ENCODE peak calls at places on chromosomes 1 and 21, in eight cellular contexts. One of them, this sample, is unnamed.

GRCh38 chr1:16117369-16117768 is 38.5 kb downstream of the EPHA2 start:
- DNase-seq in neural progenitor cell: no peak
- DNase-seq in CD8-positive, alpha-beta T cell: no peak
- DNase-seq in sigmoid colon: no peak
- DNase-seq in psoas muscle: no peak
- DNase-seq in CD8-positive, alpha-beta memory T cell: no peak
- DNase-seq in heart right ventricle: no peak
- DNase-seq in tibial nerve: no peak
- DNase-seq in this sample: no peak

GRCh38 chr1:215425135-215425534 is 142.0 kb upstream of the KCTD3 start:
- DNase-seq in neural progenitor cell: no peak
- DNase-seq in CD8-positive, alpha-beta T cell: no peak
- DNase-seq in sigmoid colon: no peak
- DNase-seq in psoas muscle: no peak
- DNase-seq in CD8-positive, alpha-beta memory T cell: no peak
- DNase-seq in heart right ventricle: no peak
- DNase-seq in tibial nerve: no peak
- DNase-seq in this sample: no peak

GRCh38 chr1:42142894-42143675 is 10.1 kb upstream of the GUCA2B start:
- DNase-seq in neural progenitor cell: no peak
- DNase-seq in CD8-positive, alpha-beta T cell: no peak
- DNase-seq in sigmoid colon: no peak
- DNase-seq in psoas muscle: no peak
- DNase-seq in CD8-positive, alpha-beta memory T cell: no peak
- DNase-seq in heart right ventricle: no peak
- DNase-seq in tibial nerve: no peak
- DNase-seq in this sample: no peak

GRCh38 chr1:16180291-16180824 is 24.5 kb upstream of the EPHA2 start:
- DNase-seq in neural progenitor cell: no peak
- DNase-seq in CD8-positive, alpha-beta T cell: no peak
- DNase-seq in sigmoid colon: no peak
- DNase-seq in psoas muscle: no peak
- DNase-seq in CD8-positive, alpha-beta memory T cell: no peak
- DNase-seq in heart right ventricle: no peak
- DNase-seq in tibial nerve: no peak
- DNase-seq in this sample: no peak

GRCh38 chr1:192108143-192108542 is 50.1 kb upstream of the RGS18 start:
- DNase-seq in neural progenitor cell: no peak
- DNase-seq in CD8-positive, alpha-beta T cell: no peak
- DNase-seq in sigmoid colon: no peak
- DNase-seq in psoas muscle: no peak
- DNase-seq in CD8-positive, alpha-beta memory T cell: no peak
- DNase-seq in heart right ventricle: no peak
- DNase-seq in tibial nerve: no peak
- DNase-seq in this sample: no peak

GRCh38 chr1:165287781-165288180 is 68.7 kb downstream of the LMX1A start:
- DNase-seq in neural progenitor cell: no peak
- DNase-seq in CD8-positive, alpha-beta T cell: no peak
- DNase-seq in sigmoid colon: no peak
- DNase-seq in psoas muscle: no peak
- DNase-seq in CD8-positive, alpha-beta memory T cell: no peak
- DNase-seq in heart right ventricle: no peak
- DNase-seq in tibial nerve: no peak
- DNase-seq in this sample: no peak

GRCh38 chr1:11767932-11768704 is 6.1 kb downstream of the C1orf167 start:
- DNase-seq in neural progenitor cell: no peak
- DNase-seq in CD8-positive, alpha-beta T cell: no peak
- DNase-seq in sigmoid colon: no peak
- DNase-seq in psoas muscle: no peak
- DNase-seq in CD8-positive, alpha-beta memory T cell: no peak
- DNase-seq in heart right ventricle: no peak
- DNase-seq in tibial nerve: no peak
- DNase-seq in this sample: no peak

GRCh38 chr1:9352364-9353140 is 59.9 kb downstream of the SPSB1 start:
- DNase-seq in neural progenitor cell: peak; percentile 50
- DNase-seq in CD8-positive, alpha-beta T cell: no peak
- DNase-seq in sigmoid colon: no peak
- DNase-seq in psoas muscle: no peak
- DNase-seq in CD8-positive, alpha-beta memory T cell: no peak
- DNase-seq in heart right ventricle: no peak
- DNase-seq in tibial nerve: no peak
- DNase-seq in this sample: no peak

GRCh38 chr1:240562111-240562590 is 49.8 kb downstream of the GREM2 start:
- DNase-seq in neural progenitor cell: no peak
- DNase-seq in CD8-positive, alpha-beta T cell: no peak
- DNase-seq in sigmoid colon: no peak
- DNase-seq in psoas muscle: no peak
- DNase-seq in CD8-positive, alpha-beta memory T cell: no peak
- DNase-seq in heart right ventricle: no peak
- DNase-seq in tibial nerve: no peak
- DNase-seq in this sample: no peak

GRCh38 chr21:37338671-37339526 is 27.7 kb upstream of the DYRK1A start:
- DNase-seq in neural progenitor cell: no peak
- DNase-seq in CD8-positive, alpha-beta T cell: no peak
- DNase-seq in sigmoid colon: peak; percentile 71
- DNase-seq in psoas muscle: peak; percentile 78
- DNase-seq in CD8-positive, alpha-beta memory T cell: no peak
- DNase-seq in heart right ventricle: peak; percentile 37
- DNase-seq in tibial nerve: no peak
- DNase-seq in this sample: peak; percentile 69

GRCh38 chr1:183164350-183164749 is 21.7 kb upstream of the LAMC2 start:
- DNase-seq in neural progenitor cell: no peak
- DNase-seq in CD8-positive, alpha-beta T cell: no peak
- DNase-seq in sigmoid colon: no peak
- DNase-seq in psoas muscle: no peak
- DNase-seq in CD8-positive, alpha-beta memory T cell: no peak
- DNase-seq in heart right ventricle: no peak
- DNase-seq in tibial nerve: no peak
- DNase-seq in this sample: no peak

GRCh38 chr1:15949453-15950245 is 26.3 kb downstream of the ZBTB17 start:
- DNase-seq in neural progenitor cell: peak; percentile 48
- DNase-seq in CD8-positive, alpha-beta T cell: peak; percentile 83
- DNase-seq in sigmoid colon: peak; percentile 99
- DNase-seq in psoas muscle: peak; percentile 94
- DNase-seq in CD8-positive, alpha-beta memory T cell: peak; percentile 96
- DNase-seq in heart right ventricle: peak; percentile 76
- DNase-seq in tibial nerve: peak; percentile 82
- DNase-seq in this sample: no peak

GRCh38 chr1:115275216-115275615 is 62.8 kb downstream of the NGF start:
- DNase-seq in neural progenitor cell: peak; percentile 35
- DNase-seq in CD8-positive, alpha-beta T cell: no peak
- DNase-seq in sigmoid colon: no peak
- DNase-seq in psoas muscle: no peak
- DNase-seq in CD8-positive, alpha-beta memory T cell: no peak
- DNase-seq in heart right ventricle: no peak
- DNase-seq in tibial nerve: no peak
- DNase-seq in this sample: no peak

GRCh38 chr1:235923466-235924008 is 56.8 kb upstream of the LYST start:
- DNase-seq in neural progenitor cell: no peak
- DNase-seq in CD8-positive, alpha-beta T cell: peak; percentile 59
- DNase-seq in sigmoid colon: no peak
- DNase-seq in psoas muscle: no peak
- DNase-seq in CD8-positive, alpha-beta memory T cell: no peak
- DNase-seq in heart right ventricle: no peak
- DNase-seq in tibial nerve: no peak
- DNase-seq in this sample: no peak

GRCh38 chr1:41783189-41783639 is 135.5 kb downstream of the HIVEP3 start:
- DNase-seq in neural progenitor cell: no peak
- DNase-seq in CD8-positive, alpha-beta T cell: no peak
- DNase-seq in sigmoid colon: no peak
- DNase-seq in psoas muscle: no peak
- DNase-seq in CD8-positive, alpha-beta memory T cell: no peak
- DNase-seq in heart right ventricle: no peak
- DNase-seq in tibial nerve: no peak
- DNase-seq in this sample: no peak

GRCh38 chr1:29975036-29975694 is 738.8 kb downstream of the PTPRU start:
- DNase-seq in neural progenitor cell: peak; percentile 76
- DNase-seq in CD8-positive, alpha-beta T cell: no peak
- DNase-seq in sigmoid colon: no peak
- DNase-seq in psoas muscle: no peak
- DNase-seq in CD8-positive, alpha-beta memory T cell: no peak
- DNase-seq in heart right ventricle: no peak
- DNase-seq in tibial nerve: no peak
- DNase-seq in this sample: no peak

GRCh38 chr21:45265721-45266517 is 21.8 kb downstream of the POFUT2 start:
- DNase-seq in neural progenitor cell: no peak
- DNase-seq in CD8-positive, alpha-beta T cell: peak; percentile 44
- DNase-seq in sigmoid colon: peak; percentile 58
- DNase-seq in psoas muscle: peak; percentile 48
- DNase-seq in CD8-positive, alpha-beta memory T cell: no peak
- DNase-seq in heart right ventricle: no peak
- DNase-seq in tibial nerve: no peak
- DNase-seq in this sample: no peak

GRCh38 chr21:45269861-45270260 is 17.8 kb downstream of the POFUT2 start:
- DNase-seq in neural progenitor cell: no peak
- DNase-seq in CD8-positive, alpha-beta T cell: no peak
- DNase-seq in sigmoid colon: peak; percentile 55
- DNase-seq in psoas muscle: no peak
- DNase-seq in CD8-positive, alpha-beta memory T cell: no peak
- DNase-seq in heart right ventricle: no peak
- DNase-seq in tibial nerve: no peak
- DNase-seq in this sample: no peak

GRCh38 chr21:45267390-45267760 is 20.3 kb downstream of the POFUT2 start:
- DNase-seq in neural progenitor cell: no peak
- DNase-seq in CD8-positive, alpha-beta T cell: peak; percentile 31
- DNase-seq in sigmoid colon: peak; percentile 39
- DNase-seq in psoas muscle: peak; percentile 17
- DNase-seq in CD8-positive, alpha-beta memory T cell: no peak
- DNase-seq in heart right ventricle: no peak
- DNase-seq in tibial nerve: no peak
- DNase-seq in this sample: no peak

GRCh38 chr21:45266518-45267389 is 20.9 kb downstream of the POFUT2 start:
- DNase-seq in neural progenitor cell: no peak
- DNase-seq in CD8-positive, alpha-beta T cell: peak; percentile 74
- DNase-seq in sigmoid colon: peak; percentile 47
- DNase-seq in psoas muscle: no peak
- DNase-seq in CD8-positive, alpha-beta memory T cell: peak; percentile 50
- DNase-seq in heart right ventricle: no peak
- DNase-seq in tibial nerve: no peak
- DNase-seq in this sample: no peak

DNA sequence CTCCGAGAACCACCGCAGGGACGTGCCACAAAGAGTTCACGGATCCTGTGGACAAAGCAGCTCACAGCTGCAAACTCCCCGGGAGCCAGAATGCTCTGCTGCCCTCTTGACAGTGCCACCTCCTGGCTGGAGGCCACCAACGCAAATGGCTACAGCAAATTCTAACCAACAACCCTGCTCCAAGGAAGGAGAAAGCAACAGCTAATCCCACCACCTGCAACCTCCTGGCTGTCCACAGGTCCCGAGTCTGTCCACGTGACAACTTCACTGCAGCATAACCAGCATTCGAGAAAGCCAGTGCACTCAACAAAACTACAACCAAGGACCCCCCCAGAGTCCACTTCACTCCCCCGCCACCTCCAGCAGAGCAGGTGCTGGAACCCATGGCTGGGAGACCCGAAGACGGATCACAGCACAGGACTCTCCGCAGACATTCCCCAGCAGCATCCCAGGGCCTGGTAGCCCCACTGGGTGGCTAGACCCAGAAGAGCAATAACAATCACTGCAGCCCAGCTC is 17.3 kb downstream of the POFUT2 start:
- DNase-seq in neural progenitor cell: no peak
- DNase-seq in CD8-positive, alpha-beta T cell: no peak
- DNase-seq in sigmoid colon: peak; percentile 46
- DNase-seq in psoas muscle: no peak
- DNase-seq in CD8-positive, alpha-beta memory T cell: no peak
- DNase-seq in heart right ventricle: no peak
- DNase-seq in tibial nerve: no peak
- DNase-seq in this sample: peak; percentile 48
- H3K4me3 ChIP-seq in neural progenitor cell: no peak overlapping the region
- H3K4me3 ChIP-seq in CD8-positive, alpha-beta T cell: no peak overlapping the region
- H3K4me3 ChIP-seq in sigmoid colon: no peak overlapping the region
- H3K4me3 ChIP-seq in psoas muscle: no peak overlapping the region
- H3K4me3 ChIP-seq in CD8-positive, alpha-beta memory T cell: no peak overlapping the region
- H3K4me3 ChIP-seq in heart right ventricle: no peak overlapping the region
- H3K4me3 ChIP-seq in tibial nerve: no peak overlapping the region
- H3K4me3 ChIP-seq in this sample: no peak overlapping the region

GRCh38 chr1:45924736-45925135 is 121.3 kb downstream of the MAST2 start:
- DNase-seq in neural progenitor cell: peak; percentile 47
- DNase-seq in CD8-positive, alpha-beta T cell: no peak
- DNase-seq in sigmoid colon: no peak
- DNase-seq in psoas muscle: no peak
- DNase-seq in CD8-positive, alpha-beta memory T cell: no peak
- DNase-seq in heart right ventricle: no peak
- DNase-seq in tibial nerve: no peak
- DNase-seq in this sample: no peak
- H3K4me1 ChIP-seq in neural progenitor cell: peaks cover 42% of the 10 kb centered on the region
- H3K4me1 ChIP-seq in CD8-positive, alpha-beta T cell: peaks cover 5% of the 10 kb centered on the region
- H3K4me1 ChIP-seq in sigmoid colon: peaks cover 9% of the 10 kb centered on the region
- H3K4me1 ChIP-seq in psoas muscle: peaks cover 91% of the 10 kb centered on the region
- H3K4me1 ChIP-seq in CD8-positive, alpha-beta memory T cell: no peaks in the 10 kb centered on the region
- H3K4me1 ChIP-seq in heart right ventricle: peaks cover 12% of the 10 kb centered on the region
- H3K4me1 ChIP-seq in tibial nerve: no peaks in the 10 kb centered on the region
- H3K4me1 ChIP-seq in this sample: peaks cover 12% of the 10 kb centered on the region

GRCh38 chr21:10575311-10575667 is 53.9 kb downstream of the TPTE start:
- DNase-seq in neural progenitor cell: no peak
- DNase-seq in CD8-positive, alpha-beta T cell: no peak
- DNase-seq in sigmoid colon: no peak
- DNase-seq in psoas muscle: no peak
- DNase-seq in CD8-positive, alpha-beta memory T cell: no peak
- DNase-seq in heart right ventricle: no peak
- DNase-seq in tibial nerve: no peak
- DNase-seq in this sample: no peak
- H3K9me3 ChIP-seq in neural progenitor cell: peaks cover 87% of the 10 kb centered on the region
- H3K9me3 ChIP-seq in CD8-positive, alpha-beta T cell: peaks cover 8% of the 10 kb centered on the region
- H3K9me3 ChIP-seq in sigmoid colon: peaks cover 15% of the 10 kb centered on the region
- H3K9me3 ChIP-seq in psoas muscle: peaks cover 22% of the 10 kb centered on the region
- H3K9me3 ChIP-seq in CD8-positive, alpha-beta memory T cell: peaks cover 8% of the 10 kb centered on the region
- H3K9me3 ChIP-seq in heart right ventricle: no peaks in the 10 kb centered on the region
- H3K9me3 ChIP-seq in tibial nerve: no peaks in the 10 kb centered on the region
- H3K9me3 ChIP-seq in this sample: peaks cover 14% of the 10 kb centered on the region

DNA sequence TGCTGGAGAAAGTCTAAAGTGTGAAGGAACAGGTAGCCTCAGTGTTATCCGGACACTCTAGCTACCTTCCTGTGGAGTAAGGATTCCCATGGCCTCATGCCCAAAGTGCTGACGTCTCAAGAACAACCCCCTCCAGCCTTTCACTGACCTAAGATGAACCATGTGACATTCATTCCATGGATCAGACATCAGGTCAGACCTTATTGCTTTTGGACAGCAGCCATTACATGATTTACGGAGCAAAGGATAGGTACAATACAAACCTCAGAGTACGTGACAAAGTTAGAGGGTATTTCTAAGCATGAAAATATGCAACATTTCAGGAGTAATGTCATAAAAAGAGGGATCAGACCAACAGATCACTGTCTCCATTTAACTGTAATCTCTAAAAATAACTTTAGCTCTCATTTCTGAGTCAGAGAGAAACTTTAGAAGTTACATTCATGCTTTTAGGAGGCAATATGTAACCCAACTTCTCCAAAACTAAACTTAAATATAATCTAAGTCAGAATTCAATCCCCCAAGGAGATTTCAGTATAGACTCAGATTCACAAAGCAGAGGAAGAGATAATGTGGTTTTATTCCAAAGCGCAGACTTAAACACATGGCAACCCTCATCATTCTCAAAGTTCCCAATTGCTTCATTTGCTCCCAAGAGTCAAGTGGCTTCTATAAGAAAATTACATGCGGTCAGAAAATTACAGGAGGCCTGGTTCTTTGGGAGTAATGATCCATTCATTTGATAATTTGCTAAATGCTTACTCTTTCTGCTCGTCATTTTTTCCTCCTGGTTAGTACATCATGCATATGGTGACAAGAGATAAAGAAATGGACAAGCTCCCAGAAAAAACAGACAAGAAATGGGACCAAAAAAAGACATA is 280.4 kb downstream of the SETD4 start:
- DNase-seq in neural progenitor cell: no peak
- DNase-seq in CD8-positive, alpha-beta T cell: no peak
- DNase-seq in sigmoid colon: no peak
- DNase-seq in psoas muscle: no peak
- DNase-seq in CD8-positive, alpha-beta memory T cell: no peak
- DNase-seq in heart right ventricle: no peak
- DNase-seq in tibial nerve: no peak
- DNase-seq in this sample: no peak
- H3K4me3 ChIP-seq in neural progenitor cell: no peak overlapping the region
- H3K4me3 ChIP-seq in CD8-positive, alpha-beta T cell: no peak overlapping the region
- H3K4me3 ChIP-seq in sigmoid colon: no peak overlapping the region
- H3K4me3 ChIP-seq in psoas muscle: no peak overlapping the region
- H3K4me3 ChIP-seq in CD8-positive, alpha-beta memory T cell: no peak overlapping the region
- H3K4me3 ChIP-seq in heart right ventricle: no peak overlapping the region
- H3K4me3 ChIP-seq in tibial nerve: no peak overlapping the region
- H3K4me3 ChIP-seq in this sample: no peak overlapping the region